ENCODE peak calls at places on chromosomes 3 and 15, in eight cellular contexts. One of them, this sample, is unnamed.

GRCh38 chr15:60000113-60000823 is 3.8 kb upstream of the FOXB1 start:
- DNase-seq in activated B cell treated with CpG ODN at 0.5 μM for 24 hours: no peak
- DNase-seq in mesothelial cell of epicardium: no peak
- DNase-seq in hepatocyte: no peak
- DNase-seq in naive thymus-derived CD8-positive, alpha-beta T cell: no peak
- DNase-seq in GF-D8: no peak
- DNase-seq in Kasumi-1: no peak
- DNase-seq in amygdala: no peak
- DNase-seq in this sample: no peak

GRCh38 chr3:57227930-57228733 is 603 bp downstream of the APPL1 start:
- DNase-seq in naive thymus-derived CD8-positive, alpha-beta T cell: peak; percentile 31
- DNase-seq in GF-D8: no peak
- DNase-seq in hepatocyte: peak; percentile 70
- DNase-seq in activated B cell treated with CpG ODN at 0.5 μM for 24 hours: peak; percentile 41
- DNase-seq in amygdala: peak; percentile 5
- DNase-seq in Kasumi-1: peak; percentile 50
- DNase-seq in mesothelial cell of epicardium: peak; percentile 63
- DNase-seq in this sample: peak; percentile 9

GRCh38 chr3:33648793-33649192 is 69.3 kb downstream of the CLASP2 start:
- DNase-seq in hepatocyte: no peak
- DNase-seq in naive thymus-derived CD8-positive, alpha-beta T cell: no peak
- DNase-seq in amygdala: no peak
- DNase-seq in GF-D8: no peak
- DNase-seq in mesothelial cell of epicardium: no peak
- DNase-seq in activated B cell treated with CpG ODN at 0.5 μM for 24 hours: no peak
- DNase-seq in Kasumi-1: no peak
- DNase-seq in this sample: no peak

GRCh38 chr3:193702967-193703366 is 110.0 kb downstream of the OPA1 start:
- DNase-seq in hepatocyte: no peak
- DNase-seq in activated B cell treated with CpG ODN at 0.5 μM for 24 hours: no peak
- DNase-seq in Kasumi-1: peak; percentile 4
- DNase-seq in naive thymus-derived CD8-positive, alpha-beta T cell: no peak
- DNase-seq in mesothelial cell of epicardium: no peak
- DNase-seq in amygdala: no peak
- DNase-seq in GF-D8: no peak
- DNase-seq in this sample: no peak

GRCh38 chr3:88101142-88101541 is 42.1 kb downstream of the ZNF654 start:
- DNase-seq in naive thymus-derived CD8-positive, alpha-beta T cell: no peak
- DNase-seq in amygdala: no peak
- DNase-seq in hepatocyte: no peak
- DNase-seq in Kasumi-1: no peak
- DNase-seq in mesothelial cell of epicardium: no peak
- DNase-seq in activated B cell treated with CpG ODN at 0.5 μM for 24 hours: no peak
- DNase-seq in GF-D8: no peak
- DNase-seq in this sample: no peak

GRCh38 chr3:4821975-4822374 is 157.3 kb upstream of the BHLHE40 start:
- DNase-seq in Kasumi-1: no peak
- DNase-seq in hepatocyte: no peak
- DNase-seq in GF-D8: no peak
- DNase-seq in naive thymus-derived CD8-positive, alpha-beta T cell: peak; percentile 69
- DNase-seq in amygdala: no peak
- DNase-seq in activated B cell treated with CpG ODN at 0.5 μM for 24 hours: no peak
- DNase-seq in mesothelial cell of epicardium: no peak
- DNase-seq in this sample: peak; percentile 87

GRCh38 chr3:53236112-53236841 is 19.5 kb downstream of the TKT start:
- DNase-seq in hepatocyte: peak; percentile 69
- DNase-seq in GF-D8: peak; percentile 68
- DNase-seq in activated B cell treated with CpG ODN at 0.5 μM for 24 hours: no peak
- DNase-seq in naive thymus-derived CD8-positive, alpha-beta T cell: no peak
- DNase-seq in mesothelial cell of epicardium: no peak
- DNase-seq in amygdala: no peak
- DNase-seq in Kasumi-1: peak; percentile 67
- DNase-seq in this sample: no peak

GRCh38 chr3:31114929-31115283 is 220.4 kb upstream of the GADL1 start:
- DNase-seq in naive thymus-derived CD8-positive, alpha-beta T cell: no peak
- DNase-seq in hepatocyte: no peak
- DNase-seq in mesothelial cell of epicardium: no peak
- DNase-seq in activated B cell treated with CpG ODN at 0.5 μM for 24 hours: no peak
- DNase-seq in GF-D8: no peak
- DNase-seq in Kasumi-1: no peak
- DNase-seq in amygdala: no peak
- DNase-seq in this sample: no peak

GRCh38 chr3:187022403-187023029 is 92.2 kb downstream of the ST6GAL1 start:
- DNase-seq in mesothelial cell of epicardium: no peak
- DNase-seq in GF-D8: no peak
- DNase-seq in hepatocyte: no peak
- DNase-seq in amygdala: no peak
- DNase-seq in activated B cell treated with CpG ODN at 0.5 μM for 24 hours: no peak
- DNase-seq in Kasumi-1: no peak
- DNase-seq in naive thymus-derived CD8-positive, alpha-beta T cell: no peak
- DNase-seq in this sample: no peak

GRCh38 chr15:93076875-93077274 is 12.1 kb downstream of the RGMA start:
- DNase-seq in activated B cell treated with CpG ODN at 0.5 μM for 24 hours: no peak
- DNase-seq in amygdala: no peak
- DNase-seq in GF-D8: no peak
- DNase-seq in mesothelial cell of epicardium: no peak
- DNase-seq in Kasumi-1: no peak
- DNase-seq in hepatocyte: no peak
- DNase-seq in naive thymus-derived CD8-positive, alpha-beta T cell: no peak
- DNase-seq in this sample: no peak

GRCh38 chr15:77623008-77623877 is 9.5 kb downstream of the LINGO1 start:
- DNase-seq in hepatocyte: peak; percentile 49
- DNase-seq in mesothelial cell of epicardium: no peak
- DNase-seq in GF-D8: no peak
- DNase-seq in amygdala: no peak
- DNase-seq in activated B cell treated with CpG ODN at 0.5 μM for 24 hours: no peak
- DNase-seq in Kasumi-1: no peak
- DNase-seq in naive thymus-derived CD8-positive, alpha-beta T cell: no peak
- DNase-seq in this sample: no peak

GRCh38 chr15:88403461-88403860 is 63.7 kb downstream of the MRPL46 start:
- DNase-seq in amygdala: no peak
- DNase-seq in Kasumi-1: no peak
- DNase-seq in activated B cell treated with CpG ODN at 0.5 μM for 24 hours: no peak
- DNase-seq in hepatocyte: no peak
- DNase-seq in naive thymus-derived CD8-positive, alpha-beta T cell: no peak
- DNase-seq in GF-D8: no peak
- DNase-seq in mesothelial cell of epicardium: peak; percentile 5
- DNase-seq in this sample: no peak

This sample was measured in effector memory CD4-positive, alpha-beta T cell.